ENCODE peak calls at places on chromosomes 16 and 17, in four cellular contexts. S is heart left ventricle, B is mesendoderm, D is OCI-LY7. O is an unnamed sample.
A peak's percentile ranks its signal among the peaks of the same experiment; 100 is the strongest.

GRCh38 chr16:3113765-3114479 is 1.5 kb downstream of the ZNF205 start:
- DNase-seq in S (no peak), B (no peak), D (no peak), O (no peak)

GRCh38 chr17:55895112-55895759 is 144.4 kb downstream of the PCTP start:
- DNase-seq in S (no peak), B (no peak), D (no peak), O (no peak)

GRCh38 chr16:75099738-75100615 is 16.6 kb downstream of the LDHD start:
- DNase-seq in S (peak; percentile 66), B (peak; percentile 54), D (peak; percentile 42), O (no peak)

GRCh38 chr16:14365200-14365851 is 264.7 kb downstream of the PARN start:
- DNase-seq in S (no peak), B (no peak), D (no peak), O (no peak)

GRCh38 chr17:17787568-17787967 is 49.2 kb downstream of the SREBF1 start:
- DNase-seq in S (no peak), B (no peak), D (no peak), O (no peak)

GRCh38 chr16:59148756-59149155 is 414.6 kb upstream of the GOT2 start:
- DNase-seq in S (no peak), B (no peak), D (no peak), O (no peak)

GRCh38 chr16:88344411-88345030 is 38.2 kb upstream of the ZNF469 start:
- DNase-seq in S (no peak), B (no peak), D (no peak), O (no peak)

GRCh38 chr17:46982577-46982976 is 3.5 kb upstream of the RPRML start:
- DNase-seq in S (no peak), B (no peak), D (no peak), O (no peak)

GRCh38 chr17:81537343-81537855 is 9.2 kb downstream of the FSCN2 start:
- DNase-seq in S (no peak), B (peak; percentile 65), D (peak; percentile 58), O (peak; percentile 8)

GRCh38 chr16:82294874-82295273 is 124.8 kb upstream of the MPHOSPH6 start:
- DNase-seq in S (no peak), B (peak; percentile 2), D (no peak), O (no peak)

GRCh38 chr16:87264634-87265033 is 52.6 kb downstream of the C16orf95 start:
- DNase-seq in S (no peak), B (no peak), D (no peak), O (no peak)

O was measured in effector CD8-positive, alpha-beta T cell.